ENCODE peak calls at places on chromosomes 5 and 9, in eight cellular contexts. One of them, this sample, is unnamed.

GRCh38 chr5:169063269-169063919 is 237.5 kb downstream of the SLIT3 start:
- DNase-seq in activated CD8-positive, alpha-beta T cell treated with anti-CD3 and anti-CD28 coated beads for 36 hours: no peak
- DNase-seq in stimulated activated naive CD4-positive, alpha-beta T cell: no peak
- DNase-seq in lung microvascular endothelial cell: no peak
- DNase-seq in NCI-H1105 treated with DMSO at 0.1 percent for 48 hours: no peak
- DNase-seq in kidney glomerular epithelial cell: no peak
- DNase-seq in Peyer's patch: no peak
- DNase-seq in BE2C: no peak
- DNase-seq in this sample: no peak

GRCh38 chr5:113156271-113156878 is 179.8 kb downstream of the DCP2 start:
- DNase-seq in stimulated activated naive CD4-positive, alpha-beta T cell: no peak
- DNase-seq in activated CD8-positive, alpha-beta T cell treated with anti-CD3 and anti-CD28 coated beads for 36 hours: no peak
- DNase-seq in kidney glomerular epithelial cell: no peak
- DNase-seq in NCI-H1105 treated with DMSO at 0.1 percent for 48 hours: no peak
- DNase-seq in BE2C: no peak
- DNase-seq in lung microvascular endothelial cell: no peak
- DNase-seq in Peyer's patch: no peak
- DNase-seq in this sample: no peak

GRCh38 chr5:35050541-35051126 is 2.9 kb upstream of the AGXT2 start:
- DNase-seq in stimulated activated naive CD4-positive, alpha-beta T cell: no peak
- DNase-seq in lung microvascular endothelial cell: no peak
- DNase-seq in activated CD8-positive, alpha-beta T cell treated with anti-CD3 and anti-CD28 coated beads for 36 hours: no peak
- DNase-seq in kidney glomerular epithelial cell: no peak
- DNase-seq in Peyer's patch: no peak
- DNase-seq in BE2C: no peak
- DNase-seq in NCI-H1105 treated with DMSO at 0.1 percent for 48 hours: no peak
- DNase-seq in this sample: no peak

GRCh38 chr9:134320195-134320885 is 5.9 kb upstream of the RXRA start:
- DNase-seq in activated CD8-positive, alpha-beta T cell treated with anti-CD3 and anti-CD28 coated beads for 36 hours: no peak
- DNase-seq in BE2C: peak
- DNase-seq in kidney glomerular epithelial cell: no peak
- DNase-seq in stimulated activated naive CD4-positive, alpha-beta T cell: no peak
- DNase-seq in NCI-H1105 treated with DMSO at 0.1 percent for 48 hours: no peak
- DNase-seq in lung microvascular endothelial cell: no peak
- DNase-seq in Peyer's patch: no peak
- DNase-seq in this sample: no peak

GRCh38 chr9:122394265-122395242 is 23.7 kb downstream of the PTGS1 start:
- DNase-seq in BE2C: no peak
- DNase-seq in lung microvascular endothelial cell: peak
- DNase-seq in Peyer's patch: no peak
- DNase-seq in stimulated activated naive CD4-positive, alpha-beta T cell: no peak
- DNase-seq in kidney glomerular epithelial cell: no peak
- DNase-seq in NCI-H1105 treated with DMSO at 0.1 percent for 48 hours: no peak
- DNase-seq in activated CD8-positive, alpha-beta T cell treated with anti-CD3 and anti-CD28 coated beads for 36 hours: no peak
- DNase-seq in this sample: no peak

GRCh38 chr5:32174011-32174866 is at the start of gene GOLPH3:
- DNase-seq in NCI-H1105 treated with DMSO at 0.1 percent for 48 hours: peak
- DNase-seq in kidney glomerular epithelial cell: peak
- DNase-seq in activated CD8-positive, alpha-beta T cell treated with anti-CD3 and anti-CD28 coated beads for 36 hours: peak
- DNase-seq in BE2C: peak
- DNase-seq in stimulated activated naive CD4-positive, alpha-beta T cell: peak
- DNase-seq in lung microvascular endothelial cell: peak
- DNase-seq in Peyer's patch: peak
- DNase-seq in this sample: peak

GRCh38 chr9:79623799-79624721 is 52.3 kb downstream of the TLE4 start:
- DNase-seq in NCI-H1105 treated with DMSO at 0.1 percent for 48 hours: no peak
- DNase-seq in stimulated activated naive CD4-positive, alpha-beta T cell: no peak
- DNase-seq in lung microvascular endothelial cell: peak
- DNase-seq in BE2C: peak
- DNase-seq in kidney glomerular epithelial cell: peak
- DNase-seq in activated CD8-positive, alpha-beta T cell treated with anti-CD3 and anti-CD28 coated beads for 36 hours: peak
- DNase-seq in Peyer's patch: no peak
- DNase-seq in this sample: peak

GRCh38 chr5:147860641-147861025 is 17.9 kb upstream of the SCGB3A2 start:
- DNase-seq in NCI-H1105 treated with DMSO at 0.1 percent for 48 hours: peak
- DNase-seq in kidney glomerular epithelial cell: no peak
- DNase-seq in Peyer's patch: no peak
- DNase-seq in lung microvascular endothelial cell: no peak
- DNase-seq in BE2C: no peak
- DNase-seq in stimulated activated naive CD4-positive, alpha-beta T cell: no peak
- DNase-seq in activated CD8-positive, alpha-beta T cell treated with anti-CD3 and anti-CD28 coated beads for 36 hours: no peak
- DNase-seq in this sample: no peak

GRCh38 chr9:120715331-120715924 is 1.2 kb upstream of the MEGF9 start:
- DNase-seq in NCI-H1105 treated with DMSO at 0.1 percent for 48 hours: no peak
- DNase-seq in stimulated activated naive CD4-positive, alpha-beta T cell: no peak
- DNase-seq in BE2C: peak
- DNase-seq in Peyer's patch: no peak
- DNase-seq in activated CD8-positive, alpha-beta T cell treated with anti-CD3 and anti-CD28 coated beads for 36 hours: peak
- DNase-seq in kidney glomerular epithelial cell: peak
- DNase-seq in lung microvascular endothelial cell: peak
- DNase-seq in this sample: no peak

GRCh38 chr9:95425910-95426551 is 90.7 kb downstream of the PTCH1 start:
- DNase-seq in BE2C: no peak
- DNase-seq in lung microvascular endothelial cell: peak
- DNase-seq in stimulated activated naive CD4-positive, alpha-beta T cell: no peak
- DNase-seq in NCI-H1105 treated with DMSO at 0.1 percent for 48 hours: no peak
- DNase-seq in activated CD8-positive, alpha-beta T cell treated with anti-CD3 and anti-CD28 coated beads for 36 hours: peak
- DNase-seq in Peyer's patch: no peak
- DNase-seq in kidney glomerular epithelial cell: peak
- DNase-seq in this sample: no peak

GRCh38 chr5:141598389-141599360 is 20.1 kb downstream of the DIAPH1 start:
- DNase-seq in stimulated activated naive CD4-positive, alpha-beta T cell: no peak
- DNase-seq in activated CD8-positive, alpha-beta T cell treated with anti-CD3 and anti-CD28 coated beads for 36 hours: no peak
- DNase-seq in lung microvascular endothelial cell: peak
- DNase-seq in Peyer's patch: no peak
- DNase-seq in BE2C: no peak
- DNase-seq in kidney glomerular epithelial cell: peak
- DNase-seq in NCI-H1105 treated with DMSO at 0.1 percent for 48 hours: no peak
- DNase-seq in this sample: no peak

GRCh38 chr9:137749511-137749910 is 128.1 kb upstream of the CACNA1B start:
- DNase-seq in Peyer's patch: no peak
- DNase-seq in lung microvascular endothelial cell: no peak
- DNase-seq in NCI-H1105 treated with DMSO at 0.1 percent for 48 hours: no peak
- DNase-seq in activated CD8-positive, alpha-beta T cell treated with anti-CD3 and anti-CD28 coated beads for 36 hours: no peak
- DNase-seq in BE2C: no peak
- DNase-seq in stimulated activated naive CD4-positive, alpha-beta T cell: no peak
- DNase-seq in kidney glomerular epithelial cell: no peak
- DNase-seq in this sample: no peak

GRCh38 chr9:89234636-89235035 is 56.0 kb upstream of the SHC3 start:
- DNase-seq in activated CD8-positive, alpha-beta T cell treated with anti-CD3 and anti-CD28 coated beads for 36 hours: peak
- DNase-seq in BE2C: peak
- DNase-seq in stimulated activated naive CD4-positive, alpha-beta T cell: no peak
- DNase-seq in NCI-H1105 treated with DMSO at 0.1 percent for 48 hours: peak
- DNase-seq in Peyer's patch: no peak
- DNase-seq in kidney glomerular epithelial cell: no peak
- DNase-seq in lung microvascular endothelial cell: no peak
- DNase-seq in this sample: no peak

GRCh38 chr5:96680759-96681158 is 18.6 kb downstream of the CAST start:
- DNase-seq in activated CD8-positive, alpha-beta T cell treated with anti-CD3 and anti-CD28 coated beads for 36 hours: no peak
- DNase-seq in lung microvascular endothelial cell: no peak
- DNase-seq in kidney glomerular epithelial cell: peak
- DNase-seq in BE2C: no peak
- DNase-seq in stimulated activated naive CD4-positive, alpha-beta T cell: no peak
- DNase-seq in Peyer's patch: no peak
- DNase-seq in NCI-H1105 treated with DMSO at 0.1 percent for 48 hours: no peak
- DNase-seq in this sample: no peak

GRCh38 chr5:58466939-58467338 is 7.1 kb upstream of the PLK2 start:
- DNase-seq in BE2C: peak
- DNase-seq in activated CD8-positive, alpha-beta T cell treated with anti-CD3 and anti-CD28 coated beads for 36 hours: peak
- DNase-seq in NCI-H1105 treated with DMSO at 0.1 percent for 48 hours: no peak
- DNase-seq in stimulated activated naive CD4-positive, alpha-beta T cell: no peak
- DNase-seq in Peyer's patch: no peak
- DNase-seq in kidney glomerular epithelial cell: peak
- DNase-seq in lung microvascular endothelial cell: peak
- DNase-seq in this sample: no peak

GRCh38 chr5:110031402-110032140 is 341.8 kb downstream of the MAN2A1 start:
- DNase-seq in NCI-H1105 treated with DMSO at 0.1 percent for 48 hours: peak
- DNase-seq in stimulated activated naive CD4-positive, alpha-beta T cell: no peak
- DNase-seq in Peyer's patch: peak
- DNase-seq in activated CD8-positive, alpha-beta T cell treated with anti-CD3 and anti-CD28 coated beads for 36 hours: peak
- DNase-seq in lung microvascular endothelial cell: no peak
- DNase-seq in kidney glomerular epithelial cell: no peak
- DNase-seq in BE2C: no peak
- DNase-seq in this sample: no peak

GRCh38 chr5:143495823-143496275 is 92.4 kb upstream of the NR3C1 start:
- DNase-seq in NCI-H1105 treated with DMSO at 0.1 percent for 48 hours: peak
- DNase-seq in BE2C: no peak
- DNase-seq in stimulated activated naive CD4-positive, alpha-beta T cell: no peak
- DNase-seq in Peyer's patch: no peak
- DNase-seq in lung microvascular endothelial cell: peak
- DNase-seq in kidney glomerular epithelial cell: no peak
- DNase-seq in activated CD8-positive, alpha-beta T cell treated with anti-CD3 and anti-CD28 coated beads for 36 hours: no peak
- DNase-seq in this sample: no peak

GRCh38 chr5:121285861-121286527 is 565.7 kb upstream of the FTMT start:
- DNase-seq in Peyer's patch: no peak
- DNase-seq in NCI-H1105 treated with DMSO at 0.1 percent for 48 hours: no peak
- DNase-seq in BE2C: no peak
- DNase-seq in kidney glomerular epithelial cell: no peak
- DNase-seq in activated CD8-positive, alpha-beta T cell treated with anti-CD3 and anti-CD28 coated beads for 36 hours: no peak
- DNase-seq in lung microvascular endothelial cell: no peak
- DNase-seq in stimulated activated naive CD4-positive, alpha-beta T cell: no peak
- DNase-seq in this sample: no peak

GRCh38 chr5:17212210-17212609 is 5.2 kb upstream of the BASP1 start:
- DNase-seq in BE2C: no peak
- DNase-seq in stimulated activated naive CD4-positive, alpha-beta T cell: no peak
- DNase-seq in lung microvascular endothelial cell: no peak
- DNase-seq in kidney glomerular epithelial cell: no peak
- DNase-seq in Peyer's patch: no peak
- DNase-seq in NCI-H1105 treated with DMSO at 0.1 percent for 48 hours: no peak
- DNase-seq in activated CD8-positive, alpha-beta T cell treated with anti-CD3 and anti-CD28 coated beads for 36 hours: no peak
- DNase-seq in this sample: no peak

GRCh38 chr9:126398403-126399058 is 71.9 kb downstream of the MVB12B start:
- DNase-seq in NCI-H1105 treated with DMSO at 0.1 percent for 48 hours: peak
- DNase-seq in stimulated activated naive CD4-positive, alpha-beta T cell: peak
- DNase-seq in lung microvascular endothelial cell: peak
- DNase-seq in kidney glomerular epithelial cell: peak
- DNase-seq in activated CD8-positive, alpha-beta T cell treated with anti-CD3 and anti-CD28 coated beads for 36 hours: peak
- DNase-seq in BE2C: peak
- DNase-seq in Peyer's patch: peak
- DNase-seq in this sample: peak

GRCh38 chr9:107336718-107337360 is 53.8 kb downstream of the RAD23B start:
- DNase-seq in BE2C: no peak
- DNase-seq in lung microvascular endothelial cell: peak
- DNase-seq in NCI-H1105 treated with DMSO at 0.1 percent for 48 hours: no peak
- DNase-seq in kidney glomerular epithelial cell: peak
- DNase-seq in activated CD8-positive, alpha-beta T cell treated with anti-CD3 and anti-CD28 coated beads for 36 hours: no peak
- DNase-seq in stimulated activated naive CD4-positive, alpha-beta T cell: no peak
- DNase-seq in Peyer's patch: no peak
- DNase-seq in this sample: no peak

GRCh38 chr5:134088994-134089560 is 25.4 kb upstream of the TCF7 start:
- DNase-seq in BE2C: no peak
- DNase-seq in NCI-H1105 treated with DMSO at 0.1 percent for 48 hours: no peak
- DNase-seq in activated CD8-positive, alpha-beta T cell treated with anti-CD3 and anti-CD28 coated beads for 36 hours: no peak
- DNase-seq in kidney glomerular epithelial cell: no peak
- DNase-seq in Peyer's patch: no peak
- DNase-seq in stimulated activated naive CD4-positive, alpha-beta T cell: no peak
- DNase-seq in lung microvascular endothelial cell: no peak
- DNase-seq in this sample: no peak

GRCh38 chr5:66717455-66718373 is 121.5 kb downstream of the MAST4 start:
- DNase-seq in Peyer's patch: no peak
- DNase-seq in kidney glomerular epithelial cell: no peak
- DNase-seq in activated CD8-positive, alpha-beta T cell treated with anti-CD3 and anti-CD28 coated beads for 36 hours: no peak
- DNase-seq in NCI-H1105 treated with DMSO at 0.1 percent for 48 hours: peak
- DNase-seq in BE2C: peak
- DNase-seq in stimulated activated naive CD4-positive, alpha-beta T cell: no peak
- DNase-seq in lung microvascular endothelial cell: no peak
- DNase-seq in this sample: no peak

GRCh38 chr5:141478321-141478945 is 2.7 kb downstream of the PCDHGC3 start:
- DNase-seq in kidney glomerular epithelial cell: no peak
- DNase-seq in BE2C: no peak
- DNase-seq in stimulated activated naive CD4-positive, alpha-beta T cell: no peak
- DNase-seq in Peyer's patch: no peak
- DNase-seq in activated CD8-positive, alpha-beta T cell treated with anti-CD3 and anti-CD28 coated beads for 36 hours: peak
- DNase-seq in lung microvascular endothelial cell: no peak
- DNase-seq in NCI-H1105 treated with DMSO at 0.1 percent for 48 hours: peak
- DNase-seq in this sample: no peak

GRCh38 chr9:93669116-93669957 is 93.0 kb downstream of the PHF2 start:
- DNase-seq in BE2C: peak
- DNase-seq in Peyer's patch: peak
- DNase-seq in lung microvascular endothelial cell: no peak
- DNase-seq in activated CD8-positive, alpha-beta T cell treated with anti-CD3 and anti-CD28 coated beads for 36 hours: no peak
- DNase-seq in NCI-H1105 treated with DMSO at 0.1 percent for 48 hours: no peak
- DNase-seq in stimulated activated naive CD4-positive, alpha-beta T cell: no peak
- DNase-seq in kidney glomerular epithelial cell: no peak
- DNase-seq in this sample: no peak

GRCh38 chr5:10513501-10514442 is 50.1 kb upstream of the ANKRD33B start:
- DNase-seq in Peyer's patch: no peak
- DNase-seq in lung microvascular endothelial cell: peak
- DNase-seq in stimulated activated naive CD4-positive, alpha-beta T cell: no peak
- DNase-seq in activated CD8-positive, alpha-beta T cell treated with anti-CD3 and anti-CD28 coated beads for 36 hours: no peak
- DNase-seq in kidney glomerular epithelial cell: peak
- DNase-seq in NCI-H1105 treated with DMSO at 0.1 percent for 48 hours: no peak
- DNase-seq in BE2C: no peak
- DNase-seq in this sample: no peak

GRCh38 chr9:4321554-4321953 is 21.7 kb upstream of the GLIS3 start:
- DNase-seq in BE2C: no peak
- DNase-seq in kidney glomerular epithelial cell: no peak
- DNase-seq in activated CD8-positive, alpha-beta T cell treated with anti-CD3 and anti-CD28 coated beads for 36 hours: no peak
- DNase-seq in stimulated activated naive CD4-positive, alpha-beta T cell: no peak
- DNase-seq in lung microvascular endothelial cell: no peak
- DNase-seq in Peyer's patch: no peak
- DNase-seq in NCI-H1105 treated with DMSO at 0.1 percent for 48 hours: no peak
- DNase-seq in this sample: no peak

This sample was measured in NCI-H2227 treated with DMSO at 0.1 percent for 48 hours.